ENCODE peak calls at places on chromosomes 6 and 20, in four cellular contexts. X is right lobe of liver, U is GM23248, M is RWPE2. B is an unnamed sample. For H3K27me3 and H3K4me1, the result is how much of the 10 kb centered on the place peaks cover.

GRCh38 chr20:32368323-32368722 is 10.2 kb downstream of the ASXL1 start:
- DNase-seq in X (no peak), U (no peak), M (no peak), B (no peak)

GRCh38 chr6:63572733-63573139 is 456 bp downstream of the LOC128125822 start:
- DNase-seq in X (no peak), U (no peak), M (no peak), B (no peak)

GRCh38 chr20:57714409-57715267 is 4.8 kb upstream of the PMEPA1 start:
- DNase-seq in X (no peak), U (peak), M (no peak), B (no peak)

GRCh38 chr6:161837854-161838253 is 564.0 kb upstream of the AGPAT4 start:
- DNase-seq in X (no peak), U (no peak), M (no peak), B (no peak)

GRCh38 chr6:160634706-160635105 is 29.4 kb downstream of the LPA start:
- DNase-seq in X (no peak), U (no peak), M (no peak), B (no peak)

GRCh38 chr20:49914310-49915117 is 815 bp downstream of the SPATA2 start:
- DNase-seq in X (no peak), U (peak), M (no peak), B (no peak)

GRCh38 chr6:6390849-6391602 is 70.6 kb upstream of the F13A1 start:
- DNase-seq in X (no peak), U (no peak), M (no peak), B (no peak)

GRCh38 chr20:12386821-12387220 is 469.1 kb downstream of the BTBD3 start:
- DNase-seq in X (no peak), U (no peak), M (no peak), B (no peak)

GRCh38 chr6:144285548-144285797 is 338 bp downstream of the UTRN start:
- DNase-seq in X (no peak), U (no peak), M (no peak), B (no peak)

GRCh38 chr6:15573376-15573775 is 89.5 kb downstream of the DTNBP1 start:
- DNase-seq in X (no peak), U (no peak), M (no peak), B (no peak)

GRCh38 chr20:41078329-41078728 is 49.7 kb downstream of the TOP1 start:
- DNase-seq in X (no peak), U (peak), M (no peak), B (no peak)

GRCh38 chr6:142940487-142940886 is 4.5 kb downstream of the HIVEP2 start:
- DNase-seq in X (no peak), U (peak), M (no peak), B (no peak)

GRCh38 chr20:21708738-21709534 is 3.5 kb downstream of the PAX1 start:
- DNase-seq in X (no peak), U (no peak), M (no peak), B (no peak)

GRCh38 chr6:126926926-126927325 is 191.5 kb upstream of the RSPO3 start:
- DNase-seq in X (no peak), U (no peak), M (no peak), B (no peak)

GRCh38 chr20:34437330-34437986 is 74.4 kb downstream of the ITCH start:
- DNase-seq in X (no peak), U (peak), M (no peak), B (no peak)

GRCh38 chr20:56361888-56362287 is 3.1 kb downstream of the FAM210B start:
- DNase-seq in X (no peak), U (no peak), M (no peak), B (no peak)

GRCh38 chr6:140850438-140850837 is 1282.3 kb upstream of the GJE1 start:
- DNase-seq in X (no peak), U (peak), M (no peak), B (no peak)

GRCh38 chr20:43196243-43196642 is 6.5 kb upstream of the PTPRT start:
- DNase-seq in X (no peak), U (no peak), M (no peak), B (no peak)

GRCh38 chr6:82381278-82381677 is 17.7 kb downstream of the TPBG start:
- DNase-seq in X (no peak), U (no peak), M (no peak), B (no peak)

GRCh38 chr6:156021746-156022396 is 566.2 kb upstream of the NOX3 start:
- DNase-seq in X (no peak), U (peak), M (no peak), B (no peak)

GRCh38 chr6:138250513-138251247 is 32.4 kb upstream of the PBOV1 start:
- DNase-seq in X (no peak), U (peak), M (peak), B (no peak)

GRCh38 chr6:14925025-14925595 is 320.8 kb upstream of the JARID2 start:
- DNase-seq in X (peak), U (peak), M (no peak), B (no peak)

GRCh38 chr6:127222418-127222817 is 44.2 kb upstream of the RNF146 start:
- DNase-seq in X (no peak), U (peak), M (no peak), B (no peak)

GRCh38 chr20:1883986-1884385 is 11.2 kb upstream of the SIRPA start:
- DNase-seq in X (no peak), U (peak), M (no peak), B (no peak)

GRCh38 chr6:31174378-31174777 is 3.9 kb upstream of the POU5F1 start:
- DNase-seq in X (no peak), U (no peak), M (no peak), B (no peak)

GRCh38 chr6:110049696-110050465 is 71.8 kb downstream of the GPR6 start:
- DNase-seq in X (no peak), U (no peak), M (no peak), B (no peak)

GRCh38 chr6:132479131-132479530 is 33.8 kb downstream of the STX7 start:
- DNase-seq in X (no peak), U (no peak), M (no peak), B (no peak)

GRCh38 chr6:44037847-44038542 is 89.3 kb downstream of the MRPL14 start:
- DNase-seq in X (no peak), U (no peak), M (no peak), B (no peak)

GRCh38 chr6:152135755-152136448 is 328.4 kb downstream of the ESR1 start:
- DNase-seq in X (no peak), U (no peak), M (no peak), B (no peak)

GRCh38 chr6:73388800-73389512 is 5.7 kb upstream of the DDX43 start:
- DNase-seq in X (peak), U (peak), M (peak), B (peak)

GRCh38 chr6:156883497-156884252 is 106.5 kb downstream of the ARID1B start:
- DNase-seq in X (no peak), U (peak), M (no peak), B (no peak)

GRCh38 chr20:58408603-58409246 is 19.7 kb downstream of the VAPB start:
- DNase-seq in X (no peak), U (no peak), M (no peak), B (no peak)

GRCh38 chr6:169654590-169655391 is 47.0 kb downstream of the WDR27 start:
- DNase-seq in X (peak), U (no peak), M (no peak), B (peak)

GRCh38 chr6:113347420-113347819 is 509.7 kb upstream of the MARCKS start:
- DNase-seq in X (no peak), U (peak), M (no peak), B (no peak)

GRCh38 chr6:139820191-139820590 is 445.7 kb upstream of the CITED2 start:
- DNase-seq in X (no peak), U (peak), M (no peak), B (no peak)

GRCh38 chr20:19695081-19695480 is 63.0 kb upstream of the RIN2 start:
- DNase-seq in X (no peak), U (peak), M (no peak), B (no peak)

GRCh38 chr6:132663661-132664060 is 4.7 kb upstream of the TAAR1 start:
- DNase-seq in X (no peak), U (peak), M (no peak), B (no peak)

GRCh38 chr6:92977018-92977417 is 442.3 kb downstream of the EPHA7 start:
- DNase-seq in X (no peak), U (no peak), M (no peak), B (no peak)

GRCh38 chr6:106910999-106911949 is 63.3 kb downstream of the CD24 start:
- DNase-seq in X (no peak), U (no peak), M (no peak), B (no peak)

GRCh38 chr20:62554898-62555641 is 79.3 kb upstream of the GATA5 start:
- DNase-seq in X (no peak), U (no peak), M (no peak), B (no peak)

GRCh38 chr20:62553838-62554161 is 78.0 kb upstream of the GATA5 start:
- DNase-seq in X (no peak), U (no peak), M (no peak), B (no peak)

GRCh38 chr20:62554214-62554897 is 78.6 kb upstream of the GATA5 start:
- DNase-seq in X (no peak), U (no peak), M (no peak), B (no peak)

GRCh38 chr20:62557425-62557824 is 81.6 kb upstream of the GATA5 start:
- DNase-seq in X (no peak), U (peak), M (no peak), B (no peak)

DNA sequence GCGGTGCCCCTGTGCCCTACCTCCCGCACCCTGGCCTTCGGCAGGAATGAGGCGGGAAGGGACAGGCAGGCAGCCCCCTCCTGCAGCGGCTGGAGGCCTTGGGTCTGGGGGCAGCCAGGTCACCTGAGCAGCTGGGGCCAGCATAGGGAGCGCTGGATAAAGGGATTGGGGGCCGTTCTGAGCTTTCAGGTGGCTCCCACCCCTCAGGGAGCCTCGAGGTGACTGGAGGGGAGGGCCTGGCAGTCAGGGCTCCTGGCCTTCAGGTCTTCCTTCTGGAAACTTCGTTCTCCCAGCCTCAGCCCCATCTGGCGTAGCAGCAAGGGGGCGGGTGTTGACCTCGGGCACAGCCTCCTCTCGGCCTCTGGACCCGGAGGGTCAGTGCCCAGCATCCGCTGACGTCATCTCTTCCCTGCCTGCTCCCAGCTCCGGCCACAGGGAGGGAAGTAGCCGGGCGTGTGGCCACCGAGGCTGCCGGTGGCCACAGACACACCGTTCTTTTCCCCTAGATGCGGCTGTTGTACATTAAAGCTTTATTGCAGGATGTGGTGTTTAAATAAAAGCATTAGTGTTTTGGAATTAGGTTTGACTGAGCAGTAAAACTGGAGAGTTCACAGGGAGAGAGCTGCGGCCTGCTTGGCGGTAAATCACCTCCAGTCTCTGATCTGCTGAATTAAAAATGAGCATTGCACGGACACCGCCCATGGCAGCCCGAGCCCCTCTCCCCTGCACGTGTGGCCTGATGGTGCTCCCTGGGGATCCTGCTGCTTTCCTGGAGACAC is 80.0 kb upstream of the GATA5 start:
- DNase-seq in X (no peak), U (peak), M (no peak), B (no peak)
- H3K27me3 ChIP-seq in X (under half), U (half or more), M (half or more), B (under half)

GRCh38 chr6:137218917-137219663 is at the start of gene IFNGR1:
- DNase-seq in X (peak), U (peak), M (peak), B (peak)

GRCh38 chr6:137219664-137220252 is 573 bp upstream of the IFNGR1 start:
- DNase-seq in X (no peak), U (no peak), M (no peak), B (no peak)

GRCh38 chr6:137216875-137217553 is 2.2 kb downstream of the IFNGR1 start:
- DNase-seq in X (no peak), U (no peak), M (peak), B (no peak)

GRCh38 chr6:137217801-137218472 is 1.2 kb downstream of the IFNGR1 start:
- DNase-seq in X (peak), U (peak), M (no peak), B (no peak)

DNA sequence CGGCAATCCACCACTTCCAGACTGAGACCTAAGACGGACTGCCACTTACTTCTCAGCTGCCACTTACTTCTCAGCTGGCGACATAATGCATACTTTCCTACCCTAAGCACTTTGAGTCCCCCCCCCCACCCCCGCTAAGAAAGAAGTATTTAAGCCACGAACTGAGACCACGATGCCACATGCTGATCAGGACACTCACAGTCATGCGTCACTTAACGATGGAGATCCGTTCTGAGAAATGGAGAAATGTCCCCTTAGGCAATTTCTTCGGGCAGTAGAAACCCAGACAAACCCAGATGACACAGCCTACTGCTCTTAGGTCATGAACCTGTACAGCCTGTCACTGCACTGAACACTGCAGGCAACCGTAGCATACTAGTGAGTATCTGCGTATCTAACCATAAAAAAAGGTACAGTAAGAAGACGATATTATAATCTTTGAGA is 690 bp downstream of the IFNGR1 start:
- DNase-seq in X (peak), U (peak), M (no peak), B (no peak)
- H3K4me1 ChIP-seq in X (under half), U (under half), M (under half), B (under half)

DNA sequence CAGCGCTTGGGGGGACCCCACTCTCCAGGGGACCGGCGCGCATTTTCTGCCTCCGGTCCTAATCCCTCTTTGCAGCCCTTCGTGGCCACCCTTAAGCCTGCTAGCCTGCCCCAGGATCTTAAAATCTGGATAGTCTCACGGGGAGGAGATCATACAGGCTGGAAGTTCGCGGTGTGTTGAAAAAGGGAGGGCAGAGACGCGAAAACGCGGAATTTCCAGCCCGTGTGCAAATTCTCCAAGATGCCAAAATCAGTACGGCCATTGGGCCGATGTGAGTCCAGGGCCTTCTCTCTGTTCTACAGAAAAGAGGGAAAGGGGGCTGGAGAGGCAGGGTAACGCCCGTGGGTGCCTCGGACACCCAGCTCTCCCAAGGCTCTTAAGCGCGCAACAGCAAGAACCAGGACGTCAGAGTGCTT is 9.4 kb downstream of the NR2E1 start:
- DNase-seq in X (no peak), U (no peak), M (no peak), B (no peak)
- H3K27me3 ChIP-seq in X (under half), U (half or more), M (half or more), B (half or more)

GRCh38 chr20:62951143-62951895 is 1.2 kb upstream of the SLC17A9 start:
- DNase-seq in X (no peak), U (no peak), M (no peak), B (no peak)
- H3K4me1 ChIP-seq in X (under half), U (under half), M (under half), B (under half)